ENCODE peak calls at places on chromosomes 5 and 9, in five cellular contexts. T is H9, N is neuronal stem cell, P is H1, O is trophoblast cell. X is an unnamed sample.

GRCh38 chr5:120544043-120544442 is 79.9 kb downstream of the PRR16 start:
- DNase-seq in T (no peak), N (no peak), P (no peak), O (no peak), X (no peak)

GRCh38 chr5:173477320-173478055 is 139.0 kb downstream of the BOD1 start:
- DNase-seq in T (no peak), N (no peak), P (no peak), O (no peak), X (peak)

GRCh38 chr5:154197801-154198461 is 7.4 kb downstream of the GALNT10 start:
- DNase-seq in T (no peak), N (no peak), P (no peak), O (peak), X (peak)

GRCh38 chr9:137634016-137634415 is 15.2 kb downstream of the EHMT1 start:
- DNase-seq in T (no peak), N (no peak), P (no peak), O (no peak), X (no peak)

GRCh38 chr5:175710361-175710760 is 52.5 kb downstream of the HRH2 start:
- DNase-seq in T (no peak), N (no peak), P (no peak), O (no peak), X (no peak)

GRCh38 chr9:92627651-92628050 is 42.3 kb downstream of the IPPK start:
- DNase-seq in T (no peak), N (no peak), P (no peak), O (no peak), X (no peak)

GRCh38 chr5:179143446-179143845 is 83.3 kb downstream of the ZNF354C start:
- DNase-seq in T (peak), N (peak), P (peak), O (no peak), X (peak)

GRCh38 chr9:37255187-37255586 is 134.8 kb downstream of the ZCCHC7 start:
- DNase-seq in T (no peak), N (no peak), P (no peak), O (no peak), X (no peak)

GRCh38 chr5:172402531-172403190 is 51.7 kb downstream of the SH3PXD2B start:
- DNase-seq in T (no peak), N (no peak), P (no peak), O (no peak), X (no peak)

GRCh38 chr9:104983491-104983890 is 55.5 kb upstream of the ABCA1 start:
- DNase-seq in T (no peak), N (no peak), P (no peak), O (no peak), X (no peak)

GRCh38 chr9:18347381-18348084 is 126.4 kb upstream of the ADAMTSL1 start:
- DNase-seq in T (no peak), N (no peak), P (no peak), O (no peak), X (no peak)

GRCh38 chr5:36276864-36277263 is 24.8 kb downstream of the RANBP3L start:
- DNase-seq in T (no peak), N (no peak), P (no peak), O (no peak), X (no peak)

GRCh38 chr5:137205237-137205636 is 293.9 kb downstream of the SPOCK1 start:
- DNase-seq in T (no peak), N (no peak), P (no peak), O (no peak), X (no peak)

GRCh38 chr5:39021413-39021812 is 52.8 kb downstream of the RICTOR start:
- DNase-seq in T (peak), N (no peak), P (no peak), O (no peak), X (no peak)

GRCh38 chr9:109143881-109144562 is 23.0 kb downstream of the FRRS1L start:
- DNase-seq in T (peak), N (no peak), P (no peak), O (peak), X (peak)

GRCh38 chr9:7910426-7911015 is 110.9 kb upstream of the DMAC1 start:
- DNase-seq in T (no peak), N (no peak), P (no peak), O (no peak), X (no peak)

GRCh38 chr5:129915415-129915814 is 11.2 kb downstream of the CHSY3 start:
- DNase-seq in T (no peak), N (no peak), P (no peak), O (no peak), X (no peak)

GRCh38 chr5:77133061-77133758 is 46.1 kb upstream of the ZBED3 start:
- DNase-seq in T (no peak), N (no peak), P (no peak), O (no peak), X (peak)

GRCh38 chr5:128109766-128110165 is 26.2 kb downstream of the SLC12A2 start:
- DNase-seq in T (no peak), N (no peak), P (no peak), O (no peak), X (no peak)

GRCh38 chr5:133818031-133818431 is 150.4 kb downstream of the C5orf15 start:
- DNase-seq in T (no peak), N (no peak), P (no peak), O (no peak), X (no peak)

GRCh38 chr5:82246960-82247574 is 31.1 kb downstream of the RPS23 start:
- DNase-seq in T (no peak), N (no peak), P (no peak), O (no peak), X (no peak)

GRCh38 chr5:62457071-62457470 is 44.5 kb downstream of the IPO11 start:
- DNase-seq in T (no peak), N (no peak), P (no peak), O (no peak), X (peak)

GRCh38 chr5:110900829-110901228 is 162.0 kb downstream of the SLC25A46 start:
- DNase-seq in T (no peak), N (no peak), P (no peak), O (no peak), X (peak)

GRCh38 chr9:4559238-4560182 is 69.2 kb downstream of the SLC1A1 start:
- DNase-seq in T (no peak), N (no peak), P (no peak), O (no peak), X (no peak)

GRCh38 chr9:18379073-18379811 is 94.7 kb upstream of the ADAMTSL1 start:
- DNase-seq in T (no peak), N (no peak), P (peak), O (peak), X (peak)

GRCh38 chr5:73441377-73441776 is 7.2 kb downstream of the FOXD1 start:
- DNase-seq in T (no peak), N (no peak), P (no peak), O (no peak), X (no peak)

GRCh38 chr5:73443725-73444498 is 4.7 kb downstream of the FOXD1 start:
- DNase-seq in T (peak), N (no peak), P (peak), O (no peak), X (no peak)

GRCh38 chr5:73442152-73442860 is 6.3 kb downstream of the FOXD1 start:
- DNase-seq in T (no peak), N (no peak), P (no peak), O (no peak), X (no peak)

GRCh38 chr5:73444499-73445432 is 3.8 kb downstream of the FOXD1 start:
- DNase-seq in T (peak), N (no peak), P (no peak), O (no peak), X (no peak)

DNA sequence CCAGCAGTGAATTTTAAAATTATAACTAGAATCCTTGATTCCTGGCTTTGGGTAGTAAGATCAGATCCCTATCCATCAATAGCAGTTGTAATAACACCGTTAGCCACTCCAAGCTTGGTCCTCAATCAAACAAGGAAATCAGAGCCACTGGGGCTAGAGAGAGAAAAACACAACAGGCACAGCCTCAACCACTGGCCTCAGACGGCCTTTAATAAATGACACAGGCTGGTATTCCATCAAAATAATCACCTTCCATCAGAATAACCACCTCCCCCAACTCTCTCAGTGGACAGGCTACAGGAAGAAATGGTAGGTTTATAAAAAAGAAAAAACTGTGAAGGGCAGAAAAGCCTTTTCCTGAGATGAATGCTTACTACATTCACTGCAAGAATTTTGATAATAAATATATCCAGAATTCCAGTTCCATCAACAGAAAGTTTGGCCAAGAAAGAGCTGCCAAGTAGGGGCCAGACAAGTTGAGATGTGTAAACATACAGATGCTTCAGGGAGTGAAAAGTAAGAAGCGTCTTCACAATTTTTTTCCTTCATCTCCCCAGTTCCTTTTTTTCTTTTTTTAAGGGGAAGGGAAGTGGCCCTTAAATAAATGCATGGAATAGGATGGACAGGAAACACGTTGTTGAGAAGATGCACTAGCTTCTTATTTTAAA is 5.5 kb downstream of the FOXD1 start:
- DNase-seq in T (no peak), N (no peak), P (no peak), O (no peak), X (no peak)
- H3K9ac ChIP-seq in T (no peak), N (no peak), P (no peak), O (no peak), X (no peak)

GRCh38 chr5:181222630-181223040 is 446 bp upstream of the TRIM41 start:
- DNase-seq in T (no peak), N (no peak), P (no peak), O (no peak), X (peak)

GRCh38 chr5:181223729-181224389 is 778 bp downstream of the TRIM41 start:
- DNase-seq in T (peak), N (peak), P (no peak), O (peak), X (peak)

GRCh38 chr5:181223041-181223728 is at the start of gene TRIM41:
- DNase-seq in T (peak), N (peak), P (peak), O (peak), X (peak)

GRCh38 chr5:181221105-181221791 is 1.8 kb upstream of the TRIM41 start:
- DNase-seq in T (no peak), N (peak), P (no peak), O (no peak), X (no peak)

DNA sequence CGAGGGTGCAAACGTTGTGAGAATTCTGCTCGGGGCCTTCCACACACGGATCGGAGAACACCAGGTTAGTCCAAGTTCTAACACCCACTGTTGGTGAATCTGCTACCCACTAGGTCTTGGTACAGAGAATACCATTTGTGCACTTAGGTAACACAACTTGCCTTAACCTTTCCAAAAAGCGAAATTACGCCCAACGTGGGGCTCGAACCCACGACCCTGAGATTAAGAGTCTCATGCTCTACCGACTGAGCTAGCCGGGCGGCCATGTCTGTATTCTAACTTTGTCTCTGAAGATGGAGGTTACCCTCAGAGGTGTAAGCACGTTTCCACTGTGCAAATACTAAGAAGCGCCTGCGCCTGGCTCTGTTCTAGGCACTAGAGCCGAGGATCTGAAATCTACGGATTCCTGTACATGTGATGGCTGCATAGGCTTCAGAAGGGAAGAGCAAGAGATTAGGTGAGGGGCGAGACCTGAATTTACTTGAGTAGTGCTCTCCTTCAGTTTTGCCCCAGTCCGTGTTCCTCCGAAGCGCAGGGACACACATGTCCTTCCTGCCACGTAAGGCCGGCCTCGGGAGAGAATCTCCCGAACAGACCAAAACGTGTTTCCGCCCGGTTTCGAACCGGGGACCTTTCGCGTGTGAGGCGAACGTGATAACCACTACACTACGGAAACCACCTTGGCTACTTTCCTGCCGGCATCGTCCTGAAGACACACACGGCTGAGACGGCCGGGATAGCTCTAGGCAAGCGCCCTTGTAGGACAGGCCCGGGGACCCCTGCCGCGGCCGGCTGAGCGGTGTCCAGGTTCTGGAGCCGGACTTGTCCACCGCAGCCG is 1.1 kb upstream of the TRIM41 start:
- DNase-seq in T (peak), N (peak), P (peak), O (peak), X (peak)
- H2BK120ac ChIP-seq in T (no peak), N (no peak), P (no peak), O (peak), X (peak)

GRCh38 chr9:117545846-117546245 is 131.0 kb upstream of the ASTN2 start:
- DNase-seq in T (no peak), N (no peak), P (no peak), O (no peak), X (no peak)

GRCh38 chr9:117546894-117547293 is 132.0 kb upstream of the ASTN2 start:
- DNase-seq in T (peak), N (no peak), P (no peak), O (no peak), X (no peak)

GRCh38 chr9:117541192-117541591 is 126.3 kb upstream of the ASTN2 start:
- DNase-seq in T (no peak), N (no peak), P (no peak), O (no peak), X (no peak)

GRCh38 chr9:117547321-117547720 is 132.5 kb upstream of the ASTN2 start:
- DNase-seq in T (no peak), N (no peak), P (no peak), O (no peak), X (no peak)

DNA sequence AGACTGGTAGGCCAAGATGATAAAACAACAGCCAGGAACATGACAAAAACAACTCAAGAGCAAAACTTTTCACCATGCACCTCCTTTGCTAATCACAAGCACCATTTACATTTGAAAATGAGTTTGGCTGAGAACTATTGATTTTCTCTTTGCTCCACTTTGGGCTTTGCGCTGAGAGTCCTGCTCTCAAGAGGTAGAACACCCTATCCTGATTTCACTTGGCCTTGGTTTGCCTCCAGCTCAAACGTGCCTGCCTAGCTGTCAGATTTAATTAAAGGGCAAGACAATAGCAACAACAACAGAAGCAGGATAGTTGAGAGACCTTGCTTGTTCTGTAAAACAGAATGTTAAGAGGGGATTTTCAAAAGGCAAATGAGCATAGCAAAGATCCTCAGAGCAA is 128.2 kb upstream of the ASTN2 start:
- DNase-seq in T (no peak), N (no peak), P (no peak), O (no peak), X (no peak)
- H2BK12ac ChIP-seq in T (no peak), N (no peak), P (no peak), O (no peak), X (no peak)

GRCh38 chr5:162886717-162887116 is 550.7 kb upstream of the CCNG1 start:
- DNase-seq in T (no peak), N (no peak), P (no peak), O (no peak), X (no peak)

GRCh38 chr5:162888268-162888667 is 549.1 kb upstream of the CCNG1 start:
- DNase-seq in T (no peak), N (no peak), P (no peak), O (no peak), X (no peak)

DNA sequence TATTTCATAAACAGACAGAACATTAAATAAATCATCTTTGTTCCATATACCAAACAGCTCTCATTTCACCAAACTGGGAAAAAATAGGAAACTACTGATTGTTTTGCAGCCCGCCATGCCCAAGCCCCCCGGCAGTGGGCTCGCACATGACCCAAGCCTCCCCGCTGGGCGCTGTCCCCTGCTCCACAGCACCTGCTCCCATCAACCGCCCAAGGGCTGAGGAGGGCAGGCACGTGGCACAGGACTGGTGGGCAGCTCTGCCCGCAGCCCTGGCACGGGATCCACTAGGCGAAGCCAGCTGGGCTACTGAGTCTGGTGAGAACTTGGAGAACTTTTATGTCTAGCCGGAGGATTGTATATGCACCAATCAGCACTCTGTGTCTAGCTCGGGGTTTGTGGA is 554.8 kb upstream of the CCNG1 start:
- DNase-seq in T (no peak), N (no peak), P (no peak), O (no peak), X (no peak)
- H3K9ac ChIP-seq in T (no peak), N (no peak), P (no peak), O (no peak), X (no peak)

GRCh38 chr5:135568241-135568640 is 10.6 kb downstream of the CXCL14 start:
- DNase-seq in T (no peak), N (no peak), P (no peak), O (no peak), X (no peak)

GRCh38 chr5:135566422-135567416 is 12.1 kb downstream of the CXCL14 start:
- DNase-seq in T (no peak), N (no peak), P (no peak), O (no peak), X (no peak)

GRCh38 chr5:135568923-135569360 is 9.8 kb downstream of the CXCL14 start:
- DNase-seq in T (no peak), N (no peak), P (no peak), O (no peak), X (no peak)

GRCh38 chr5:135565691-135566421 is 12.9 kb downstream of the CXCL14 start:
- DNase-seq in T (peak), N (peak), P (no peak), O (peak), X (peak)

GRCh38 chr5:135567661-135568060 is 11.1 kb downstream of the CXCL14 start:
- DNase-seq in T (no peak), N (no peak), P (no peak), O (no peak), X (no peak)
- H2BK120ac ChIP-seq in T (no peak), N (no peak), P (no peak), O (no peak), X (no peak)

DNA sequence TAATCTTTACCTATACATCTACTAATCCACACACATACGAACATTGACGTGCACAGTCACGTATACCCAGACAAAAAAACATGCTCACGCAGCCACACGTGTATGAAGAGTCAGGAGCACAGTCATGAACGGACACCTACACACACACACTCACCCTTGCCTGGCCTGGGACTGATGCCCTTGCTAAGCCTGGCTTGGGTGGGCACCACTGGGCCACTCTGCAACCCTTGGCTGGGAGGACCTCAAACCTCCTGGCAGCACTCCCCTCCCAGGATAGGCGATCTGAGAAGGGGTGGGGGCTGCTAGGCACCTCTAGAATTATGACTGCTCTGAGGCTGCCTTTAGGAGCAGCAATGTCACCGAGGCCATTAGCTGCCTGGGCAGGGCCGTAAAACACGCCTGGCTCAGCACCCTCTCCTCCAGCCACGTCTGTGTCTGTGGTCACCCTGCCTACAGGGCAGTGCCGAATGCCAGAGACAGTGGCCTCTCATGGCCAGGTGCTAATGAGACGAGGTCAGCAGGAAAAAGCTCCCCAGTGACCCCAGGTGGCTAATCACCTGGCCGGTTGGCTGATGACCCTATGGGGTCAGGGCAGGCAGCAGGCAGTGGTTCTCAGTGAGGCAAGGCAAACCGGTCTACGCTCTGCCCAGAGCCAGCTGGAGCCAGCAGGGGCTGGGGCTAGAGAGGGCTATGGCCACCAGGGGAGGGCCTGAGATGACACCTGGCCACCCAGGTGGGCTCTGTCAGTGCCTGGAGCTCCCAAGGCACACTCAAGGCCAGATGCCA is 33.7 kb upstream of the MVB12B start:
- DNase-seq in T (no peak), N (no peak), P (no peak), O (no peak), X (no peak)
- H2BK12ac ChIP-seq in T (no peak), N (no peak), P (no peak), O (no peak), X (no peak)

X was measured in mesenchymal stem cell.